ENCODE peak calls at places on chromosome 21, in five cellular contexts. C, R, S, Y and F are unnamed samples.
A peak's percentile ranks its signal among the peaks of the same experiment; 100 is the strongest.

GRCh38 chr21:29164330-29164942 is 34.0 kb downstream of the MAP3K7CL start:
- DNase-seq in C (no peak), S (peak; percentile 65), R (peak; percentile 90), Y (peak; percentile 75), F (no peak)

GRCh38 chr21:30206551-30207251 is 9.2 kb downstream of the CLDN8 start:
- DNase-seq in S (no peak), R (peak; percentile 91), C (no peak), Y (no peak), F (no peak)

GRCh38 chr21:41142051-41142795 is 25.7 kb upstream of the BACE2 start:
- DNase-seq in C (no peak), S (no peak), Y (no peak), R (peak; percentile 69), F (peak; percentile 6)

GRCh38 chr21:30408782-30409494 is 13.1 kb downstream of the KRTAP13-1 start:
- DNase-seq in R (peak; percentile 72), Y (peak; percentile 81), S (peak; percentile 4), C (peak; percentile 15), F (no peak)

GRCh38 chr21:21184771-21185528 is 186.7 kb downstream of the NCAM2 start:
- DNase-seq in Y (no peak), C (no peak), S (no peak), R (no peak), F (no peak)

GRCh38 chr21:32978346-32979270 is 47.1 kb upstream of the OLIG2 start:
- DNase-seq in Y (no peak), R (no peak), C (no peak), S (no peak), F (no peak)

GRCh38 chr21:33265664-33266049 is 510 bp upstream of the IL10RB start:
- DNase-seq in C (peak; percentile 84), S (no peak), R (no peak), Y (peak; percentile 56), F (no peak)

GRCh38 chr21:44492572-44493385 is 37.5 kb downstream of the LRRC3 start:
- DNase-seq in C (no peak), R (no peak), Y (no peak), S (no peak), F (no peak)

GRCh38 chr21:18617291-18617690 is 213.7 kb upstream of the TMPRSS15 start:
- DNase-seq in Y (no peak), C (no peak), S (no peak), R (no peak), F (no peak)

GRCh38 chr21:20802631-20803260 is 195.5 kb upstream of the NCAM2 start:
- DNase-seq in R (no peak), C (no peak), S (no peak), Y (no peak), F (no peak)

GRCh38 chr21:37073417-37074194 is 552 bp downstream of the TTC3 start:
- DNase-seq in R (peak; percentile 33), S (peak; percentile 44), C (peak; percentile 32), Y (peak; percentile 74), F (no peak)

GRCh38 chr21:30227633-30228404 is 11.9 kb upstream of the CLDN8 start:
- DNase-seq in S (peak; percentile 66), Y (peak; percentile 83), C (peak; percentile 23), R (peak; percentile 98), F (peak; percentile 2)

GRCh38 chr21:29181799-29182470 is 51.5 kb downstream of the MAP3K7CL start:
- DNase-seq in Y (peak; percentile 79), C (no peak), S (peak; percentile 60), R (peak; percentile 89), F (peak; percentile 73)

GRCh38 chr21:44370771-44371410 is 17.5 kb downstream of the TRPM2 start:
- DNase-seq in R (no peak), Y (no peak), C (no peak), S (no peak), F (no peak)

GRCh38 chr21:44630440-44630839 is 3.5 kb downstream of the KRTAP10-9 start:
- DNase-seq in S (peak; percentile 5), R (no peak), C (no peak), Y (no peak), F (no peak)

GRCh38 chr21:29825936-29826335 is 113.9 kb downstream of the GRIK1 start:
- DNase-seq in Y (no peak), C (no peak), R (no peak), S (no peak), F (no peak)

GRCh38 chr21:36948686-36949085 is 17.8 kb downstream of the HLCS start:
- DNase-seq in C (no peak), R (peak; percentile 64), Y (no peak), S (no peak), F (no peak)

GRCh38 chr21:30194701-30195299 is 21.1 kb downstream of the CLDN8 start:
- DNase-seq in S (peak; percentile 29), R (peak; percentile 62), Y (peak; percentile 67), C (peak; percentile 4), F (no peak)

GRCh38 chr21:36630485-36631206 is 68.3 kb upstream of the SIM2 start:
- DNase-seq in R (peak; percentile 62), C (peak; percentile 5), S (peak; percentile 52), Y (peak; percentile 78), F (no peak)

GRCh38 chr21:33374080-33374873 is 28.9 kb upstream of the IFNGR2 start:
- DNase-seq in S (no peak), Y (peak; percentile 27), R (peak; percentile 82), C (no peak), F (no peak)

GRCh38 chr21:33490991-33491372 is 534 bp downstream of the DNAJC28 start:
- DNase-seq in Y (peak; percentile 13), R (peak; percentile 8), S (peak; percentile 31), C (no peak), F (no peak)

GRCh38 chr21:36024782-36025181 is 35.5 kb downstream of the SETD4 start:
- DNase-seq in R (no peak), S (no peak), Y (no peak), C (no peak), F (no peak)

GRCh38 chr21:15520811-15521643 is 208.8 kb upstream of the USP25 start:
- DNase-seq in R (no peak), C (no peak), Y (peak; percentile 27), S (no peak), F (no peak)

GRCh38 chr21:25838809-25839208 is 104.0 kb downstream of the GABPA start:
- DNase-seq in S (no peak), Y (no peak), C (no peak), R (no peak), F (no peak)

GRCh38 chr21:16345757-16346156 is 616.0 kb downstream of the USP25 start:
- DNase-seq in Y (no peak), C (no peak), S (no peak), R (no peak), F (no peak)

GRCh38 chr21:28883931-28884330 is 108.7 kb downstream of the LTN1 start:
- DNase-seq in C (no peak), S (no peak), Y (no peak), R (no peak), F (no peak)

GRCh38 chr21:17585875-17586450 is 26.7 kb downstream of the BTG3 start:
- DNase-seq in C (no peak), Y (peak; percentile 53), S (peak; percentile 59), R (peak; percentile 74), F (no peak)

GRCh38 chr21:36914244-36915013 is 52.0 kb downstream of the HLCS start:
- DNase-seq in C (no peak), S (no peak), R (no peak), Y (no peak), F (no peak)

GRCh38 chr21:31870472-31870871 is 2.3 kb upstream of the HUNK start:
- DNase-seq in R (no peak), S (no peak), Y (no peak), C (no peak), F (no peak)

GRCh38 chr21:31873275-31873695 is 465 bp downstream of the HUNK start:
- DNase-seq in R (no peak), Y (peak; percentile 67), S (no peak), C (no peak), F (no peak)

GRCh38 chr21:31873696-31874599 is 1.1 kb downstream of the HUNK start:
- DNase-seq in S (peak; percentile 38), R (peak; percentile 18), Y (peak; percentile 83), C (peak; percentile 15), F (no peak)

GRCh38 chr21:31872452-31873274 is at the start of gene HUNK:
- DNase-seq in R (peak; percentile 44), C (no peak), S (peak; percentile 53), Y (peak; percentile 76), F (no peak)

DNA sequence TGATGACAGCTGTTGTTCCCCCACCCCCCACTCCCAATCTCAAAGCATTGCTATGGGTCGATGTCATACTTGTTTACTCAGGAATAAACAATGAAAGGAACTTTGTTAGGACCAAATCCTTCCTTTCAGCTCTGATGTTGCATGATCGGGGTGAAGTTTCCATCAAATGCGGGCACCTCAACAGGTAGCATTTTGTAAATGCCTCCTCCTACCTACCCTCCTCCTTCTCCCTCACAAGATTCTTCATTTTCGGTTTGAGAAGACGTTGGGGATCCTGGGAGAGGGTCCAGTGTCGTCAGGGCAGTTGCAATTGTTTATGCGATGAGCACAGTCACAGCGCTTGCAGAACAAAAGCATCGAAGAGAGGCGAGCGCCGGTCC is 758 bp upstream of the HUNK start:
- DNase-seq in R (no peak), Y (no peak), C (no peak), S (no peak), F (no peak)
- H3K4me3 ChIP-seq in R (peak overlapping the region; percentile 95), Y (peak overlapping the region; percentile 86), C (no peak overlapping the region), S (peak overlapping the region; percentile 52), F (peak overlapping the region; percentile 49)

GRCh38 chr21:34890258-34890723 is 158.8 kb downstream of the RUNX1 start:
- DNase-seq in S (no peak), Y (no peak), R (no peak), C (no peak), F (no peak)
- H3K27ac ChIP-seq in S (peak overlapping the region; percentile 21), Y (peak overlapping the region; percentile 99), R (no peak overlapping the region), C (peak overlapping the region; percentile 99), F (peak overlapping the region; percentile 89)

DNA sequence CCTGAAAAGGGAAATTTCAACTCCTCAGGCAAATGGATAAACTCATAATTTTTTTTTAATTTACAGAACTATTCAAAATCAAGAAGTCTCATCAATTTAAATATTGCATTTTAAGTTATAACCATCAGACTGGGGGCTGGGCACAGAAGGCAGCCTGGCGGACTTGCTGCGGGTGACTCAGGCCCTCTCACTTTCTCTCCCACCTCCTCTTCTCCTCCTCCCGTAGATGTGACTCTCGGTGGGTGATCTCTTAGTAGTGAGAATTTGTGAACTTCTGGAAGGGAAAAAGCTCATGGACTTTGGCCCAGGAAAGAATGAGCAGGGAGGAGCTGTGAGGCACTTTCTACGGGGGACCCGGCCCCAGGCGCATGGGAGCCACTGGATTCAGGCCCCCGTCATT is 32.9 kb downstream of the CLIC6 start:
- DNase-seq in S (no peak), R (no peak), Y (no peak), C (no peak), F (no peak)
- H3K4me3 ChIP-seq in S (no peak overlapping the region), R (no peak overlapping the region), Y (no peak overlapping the region), C (no peak overlapping the region), F (no peak overlapping the region)

DNA sequence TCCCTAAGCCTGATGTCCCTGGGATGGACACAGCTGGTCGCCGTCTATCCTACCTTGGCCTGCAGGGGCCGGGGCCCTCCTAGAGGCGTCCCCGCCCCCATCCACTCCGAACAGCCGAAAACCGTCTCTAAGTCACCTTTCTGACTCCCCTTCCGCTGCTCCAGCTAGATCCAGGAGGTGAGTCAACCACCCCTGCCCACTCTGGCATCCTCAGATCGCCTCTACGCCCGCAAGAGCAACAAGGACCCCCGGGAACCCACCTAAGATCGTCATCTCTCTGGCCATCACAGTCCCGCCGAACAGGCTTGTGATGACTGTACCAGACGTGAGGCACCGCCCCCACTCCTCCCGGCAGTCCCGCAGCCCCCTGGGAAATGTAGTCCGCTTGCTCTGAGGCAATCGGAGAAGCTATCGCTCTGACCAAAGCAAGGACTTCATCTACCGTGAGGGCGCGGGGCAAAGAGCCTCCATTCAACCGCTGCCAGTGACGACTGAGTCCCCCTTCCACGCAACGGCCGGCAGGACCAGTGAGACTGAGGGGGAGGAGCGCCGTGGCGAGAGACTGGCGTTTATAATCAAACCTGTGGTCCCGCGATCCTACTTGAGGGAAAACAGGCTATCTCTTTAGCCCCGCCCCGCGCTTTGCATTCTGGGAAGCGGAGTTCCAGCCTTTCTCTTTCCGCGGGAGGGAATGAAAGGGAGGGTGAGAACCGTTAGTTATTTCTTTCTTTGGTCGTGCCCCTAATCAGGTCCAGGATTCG is at the start of gene HSPA13:
- DNase-seq in S (peak; percentile 100), Y (peak; percentile 100), C (peak; percentile 92), R (peak; percentile 100), F (peak; percentile 99)
- H3K27ac ChIP-seq in S (peak within 1 kb of the TSS; percentile 35), Y (peak within 1 kb of the TSS; percentile 70), C (peak within 1 kb of the TSS; percentile 85), R (peak within 1 kb of the TSS; percentile 94), F (peak within 1 kb of the TSS; percentile 80)